ENCODE peak calls at places on chromosome 13, in eight cellular contexts. X is iPS DF 6.9; L is ascending aorta; F is adrenal gland; U is lower lobe of right lung; H is thoracic aorta; B is bronchial epithelial cell; N is CD8-positive, alpha-beta memory T cell. J is an unnamed sample. For H3K27me3 and H3K36me3, the result is how much of the 10 kb centered on the place peaks cover.

GRCh38 chr13:58953638-58954037 is 1210.1 kb downstream of the DIAPH3 start:
- DNase-seq in N (no peak), B (no peak), H (no peak), L (no peak), F (no peak), X (no peak), U (no peak), J (no peak)

GRCh38 chr13:51494151-51494550 is 41.3 kb upstream of the INTS6 start:
- DNase-seq in U (no peak), B (no peak), F (no peak), N (no peak), X (no peak), L (no peak), H (no peak), J (no peak)

GRCh38 chr13:36712785-36713184 is 39.0 kb downstream of the SERTM1 start:
- DNase-seq in X (no peak), U (no peak), H (no peak), F (peak), N (no peak), L (no peak), B (no peak), J (no peak)

GRCh38 chr13:101018720-101019119 is 344.1 kb upstream of the TMTC4 start:
- DNase-seq in L (no peak), X (no peak), B (peak), H (no peak), N (no peak), U (no peak), F (no peak), J (no peak)

GRCh38 chr13:36997716-36998427 is 1.3 kb downstream of the ALG5 start:
- DNase-seq in H (no peak), N (no peak), U (no peak), X (no peak), F (no peak), B (no peak), L (no peak), J (no peak)

GRCh38 chr13:109938255-109938936 is 152.0 kb upstream of the IRS2 start:
- DNase-seq in X (no peak), H (no peak), U (no peak), N (no peak), L (no peak), F (no peak), B (peak), J (no peak)

GRCh38 chr13:29472317-29472961 is 123.0 kb downstream of the SLC7A1 start:
- DNase-seq in H (no peak), B (peak), X (peak), U (no peak), L (no peak), F (peak), N (peak), J (peak)

GRCh38 chr13:67155898-67156717 is 74.0 kb downstream of the PCDH9 start:
- DNase-seq in N (no peak), H (no peak), X (no peak), L (no peak), F (no peak), U (peak), B (no peak), J (no peak)

GRCh38 chr13:113951246-113951999 is 22.5 kb downstream of the C13orf46 start:
- DNase-seq in U (peak), B (peak), L (peak), H (peak), F (peak), X (peak), N (no peak), J (peak)

GRCh38 chr13:91144054-91144453 is 203.4 kb upstream of the MIR17HG start:
- DNase-seq in B (no peak), L (no peak), N (no peak), U (no peak), X (no peak), H (no peak), F (no peak), J (no peak)

GRCh38 chr13:107459430-107459829 is 755.9 kb downstream of the LIG4 start:
- DNase-seq in N (no peak), X (no peak), H (no peak), U (no peak), L (no peak), F (no peak), B (no peak), J (no peak)

GRCh38 chr13:42660367-42660965 is 86.5 kb downstream of the TNFSF11 start:
- DNase-seq in N (no peak), L (no peak), X (no peak), B (peak), F (no peak), H (no peak), U (no peak), J (no peak)
- H3K27me3 ChIP-seq in N (under half), L (under half), X (under half), B (under half), F (under half), H (under half), U (under half), J (under half)

DNA sequence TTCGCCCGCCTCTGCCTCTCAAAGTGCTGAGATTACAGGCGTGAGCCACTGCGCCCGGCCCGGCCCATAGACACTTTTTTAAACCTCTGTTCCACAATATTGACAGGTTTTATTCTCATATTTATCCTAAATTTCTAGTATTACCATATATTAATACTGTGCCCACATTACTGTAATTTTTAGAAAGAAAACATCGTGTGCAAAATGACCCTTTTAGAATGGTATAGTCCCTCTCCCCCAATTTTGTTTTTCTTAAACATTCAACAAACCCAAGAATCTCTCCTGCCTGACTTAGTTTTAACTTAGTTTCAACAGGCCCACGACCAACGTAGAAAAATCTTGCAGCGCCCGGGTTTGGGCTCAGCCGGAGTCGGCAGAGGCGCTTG is 9.1 kb downstream of the CDX2 start:
- DNase-seq in L (no peak), H (no peak), N (no peak), X (no peak), B (no peak), U (no peak), F (no peak), J (no peak)
- H3K4me3 ChIP-seq in L (peak), H (peak), N (no peak), X (no peak), B (no peak), U (peak), F (no peak), J (no peak)

DNA sequence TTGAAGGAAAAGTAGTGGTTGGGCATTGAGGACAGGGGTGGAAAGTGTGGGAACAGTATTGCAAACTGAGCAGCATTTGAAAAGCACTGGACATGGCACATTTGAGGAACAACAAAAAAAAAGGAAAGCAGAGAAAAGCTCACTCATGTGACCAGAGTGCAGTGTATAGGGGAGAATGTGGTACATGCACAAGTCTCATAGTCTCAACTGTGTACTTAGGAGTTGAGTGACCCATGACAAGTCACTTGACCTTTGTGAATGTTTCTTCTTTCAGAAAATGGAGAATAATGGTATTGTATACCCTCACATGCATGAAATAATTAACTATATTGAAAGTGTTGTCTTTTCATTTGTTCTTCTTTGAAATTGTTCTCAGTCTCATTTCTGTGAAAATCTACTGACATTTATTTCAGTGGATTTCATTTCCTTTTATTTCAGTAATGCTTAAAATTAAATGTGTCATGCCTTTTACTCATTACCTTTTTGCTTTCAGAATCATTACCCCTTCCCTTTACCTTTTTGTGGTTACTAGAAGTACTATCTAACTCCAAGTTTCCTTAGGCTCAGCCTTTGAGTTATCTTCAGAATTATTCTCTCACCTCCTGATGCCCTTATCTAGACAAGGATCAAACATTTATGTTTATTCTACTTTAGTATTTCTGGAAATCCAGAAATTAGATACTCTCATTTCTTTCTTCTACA is 79.1 kb upstream of the MLNR start:
- DNase-seq in X (no peak), U (no peak), N (no peak), F (no peak), B (no peak), H (no peak), L (no peak), J (no peak)
- H3K36me3 ChIP-seq in X (under half), U (half or more), N (under half), F (under half), B (under half), H (under half), L (under half), J (under half)

GRCh38 chr13:112905990-112906641 is 62.9 kb upstream of the MCF2L start:
- DNase-seq in L (no peak), X (peak), F (no peak), N (no peak), H (no peak), U (peak), B (peak), J (peak)
- H3K27me3 ChIP-seq in L (under half), X (under half), F (under half), N (under half), H (under half), U (under half), B (under half), J (under half)

DNA sequence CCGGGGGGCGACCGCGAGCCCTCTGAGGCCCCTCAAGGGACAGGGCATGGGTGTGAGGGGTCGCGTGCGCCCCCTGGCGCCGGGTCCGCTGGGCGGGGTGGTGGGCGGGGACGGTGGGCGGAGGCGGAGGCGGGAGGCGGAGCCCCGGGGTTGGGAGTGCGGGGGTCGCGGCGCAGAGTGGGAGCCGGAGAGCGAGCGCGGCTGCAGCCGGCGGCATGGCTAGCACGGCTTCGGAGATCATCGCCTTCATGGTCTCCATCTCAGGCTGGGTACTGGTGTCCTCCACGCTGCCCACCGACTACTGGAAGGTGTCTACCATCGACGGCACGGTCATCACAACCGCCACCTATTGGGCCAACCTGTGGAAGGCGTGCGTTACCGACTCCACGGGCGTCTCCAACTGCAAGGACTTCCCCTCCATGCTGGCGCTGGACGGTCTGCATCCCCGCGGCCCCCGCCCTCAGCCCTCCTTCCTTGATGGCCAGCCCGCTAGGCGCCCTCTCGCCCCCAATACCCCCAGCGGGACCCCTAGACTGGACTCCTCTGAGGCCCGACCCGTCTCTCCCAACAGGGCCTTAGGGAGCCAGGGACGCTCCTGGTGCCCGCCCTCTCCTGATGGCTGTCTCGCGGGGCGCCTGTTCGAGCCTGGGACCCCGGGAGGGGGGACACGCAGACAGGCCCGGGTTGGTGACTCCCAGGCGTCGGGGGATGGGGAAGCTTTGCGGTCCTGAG is at the start of gene CLDN10:
- DNase-seq in U (no peak), H (no peak), F (no peak), B (no peak), X (peak), L (no peak), N (no peak), J (peak)
- H3K4me3 ChIP-seq in U (peak), H (peak), F (no peak), B (no peak), X (peak), L (no peak), N (no peak), J (peak)

GRCh38 chr13:25262261-25262660 is 25.0 kb downstream of the MTMR6 start:
- DNase-seq in X (no peak), N (no peak), H (no peak), B (no peak), U (no peak), F (peak), L (no peak), J (no peak)
- H3K36me3 ChIP-seq in X (under half), N (under half), H (under half), B (under half), U (half or more), F (under half), L (under half), J (under half)

DNA sequence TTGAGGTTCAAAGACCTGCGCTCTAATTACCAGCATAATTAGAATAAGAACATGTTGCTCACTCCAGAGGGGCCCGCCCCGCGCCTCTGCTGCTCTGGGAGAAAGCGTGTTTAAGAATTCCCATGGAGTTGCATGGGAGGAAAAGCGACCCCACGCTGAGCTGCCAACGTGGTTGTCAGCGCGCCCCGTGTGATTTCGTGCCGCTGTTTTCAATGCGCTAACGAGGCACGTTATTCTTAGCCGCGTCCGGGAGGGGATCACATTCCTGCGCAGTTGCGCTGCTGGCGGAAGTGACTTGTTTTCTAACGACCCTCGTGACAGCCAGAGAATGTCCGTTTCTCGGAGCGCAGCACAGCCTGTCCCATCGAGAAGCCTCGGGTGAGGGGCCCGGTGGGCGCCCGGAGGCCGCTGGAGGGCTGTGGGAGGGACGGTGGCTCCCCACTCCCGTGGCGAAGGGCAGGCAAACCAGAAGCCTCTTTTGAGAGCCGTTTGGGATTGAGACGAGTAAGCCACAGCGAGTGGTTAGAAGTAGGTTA is 173.8 kb upstream of the SOX1 start:
- DNase-seq in F (no peak), X (peak), L (no peak), U (no peak), H (no peak), N (no peak), B (no peak), J (peak)
- H3K27me3 ChIP-seq in F (under half), X (under half), L (under half), U (half or more), H (under half), N (under half), B (under half), J (under half)

J was measured in H7.